ENCODE peak calls at places on chromosomes 12 and 14, in six cellular contexts. One of them, this sample, is unnamed.

GRCh38 chr12:130650131-130650530 is 66.0 kb downstream of the RIMBP2 start:
- DNase-seq in endothelial cell: no peak
- DNase-seq in astrocyte of the spinal cord: no peak
- DNase-seq in mammary epithelial cell: no peak
- DNase-seq in RCC 7860: no peak
- DNase-seq in HT-29: no peak
- DNase-seq in this sample: no peak

GRCh38 chr12:104524026-104524425 is 67.3 kb downstream of the CHST11 start:
- DNase-seq in endothelial cell: no peak
- DNase-seq in astrocyte of the spinal cord: peak
- DNase-seq in mammary epithelial cell: no peak
- DNase-seq in RCC 7860: no peak
- DNase-seq in HT-29: no peak
- DNase-seq in this sample: no peak

GRCh38 chr12:61916856-61917255 is 343.3 kb upstream of the USP15 start:
- DNase-seq in endothelial cell: no peak
- DNase-seq in astrocyte of the spinal cord: no peak
- DNase-seq in mammary epithelial cell: no peak
- DNase-seq in RCC 7860: no peak
- DNase-seq in HT-29: no peak
- DNase-seq in this sample: no peak

GRCh38 chr14:50333010-50333409 is 20.9 kb downstream of the DMAC2L start:
- DNase-seq in endothelial cell: no peak
- DNase-seq in astrocyte of the spinal cord: peak
- DNase-seq in mammary epithelial cell: peak
- DNase-seq in RCC 7860: peak
- DNase-seq in HT-29: no peak
- DNase-seq in this sample: no peak

GRCh38 chr12:14310866-14311265 is 54.6 kb upstream of the ATF7IP start:
- DNase-seq in endothelial cell: no peak
- DNase-seq in astrocyte of the spinal cord: no peak
- DNase-seq in mammary epithelial cell: no peak
- DNase-seq in RCC 7860: no peak
- DNase-seq in HT-29: no peak
- DNase-seq in this sample: no peak

GRCh38 chr14:105085766-105086165 is 20.5 kb upstream of the GPR132 start:
- DNase-seq in endothelial cell: no peak
- DNase-seq in astrocyte of the spinal cord: no peak
- DNase-seq in mammary epithelial cell: no peak
- DNase-seq in RCC 7860: no peak
- DNase-seq in HT-29: no peak
- DNase-seq in this sample: no peak

GRCh38 chr12:107328442-107329133 is 235.2 kb upstream of the CRY1 start:
- DNase-seq in endothelial cell: no peak
- DNase-seq in astrocyte of the spinal cord: peak
- DNase-seq in mammary epithelial cell: no peak
- DNase-seq in RCC 7860: peak
- DNase-seq in HT-29: no peak
- DNase-seq in this sample: no peak

GRCh38 chr14:93073366-93073722 is 42.4 kb downstream of the ITPK1 start:
- DNase-seq in endothelial cell: no peak
- DNase-seq in astrocyte of the spinal cord: no peak
- DNase-seq in mammary epithelial cell: no peak
- DNase-seq in RCC 7860: no peak
- DNase-seq in HT-29: no peak
- DNase-seq in this sample: no peak

GRCh38 chr14:22375321-22375930 is 213.6 kb downstream of the DAD1 start:
- DNase-seq in endothelial cell: peak
- DNase-seq in astrocyte of the spinal cord: peak
- DNase-seq in mammary epithelial cell: peak
- DNase-seq in RCC 7860: no peak
- DNase-seq in HT-29: peak
- DNase-seq in this sample: no peak

GRCh38 chr12:104591272-104591940 is 134.7 kb downstream of the CHST11 start:
- DNase-seq in endothelial cell: no peak
- DNase-seq in astrocyte of the spinal cord: no peak
- DNase-seq in mammary epithelial cell: peak
- DNase-seq in RCC 7860: peak
- DNase-seq in HT-29: peak
- DNase-seq in this sample: no peak

GRCh38 chr14:104371031-104371430 is 208.5 kb upstream of the C14orf180 start:
- DNase-seq in endothelial cell: no peak
- DNase-seq in astrocyte of the spinal cord: no peak
- DNase-seq in mammary epithelial cell: no peak
- DNase-seq in RCC 7860: no peak
- DNase-seq in HT-29: no peak
- DNase-seq in this sample: no peak

GRCh38 chr14:99313234-99313633 is 41.2 kb upstream of the BCL11B start:
- DNase-seq in endothelial cell: no peak
- DNase-seq in astrocyte of the spinal cord: no peak
- DNase-seq in mammary epithelial cell: no peak
- DNase-seq in RCC 7860: no peak
- DNase-seq in HT-29: no peak
- DNase-seq in this sample: no peak

GRCh38 chr12:113835913-113836312 is 130.2 kb downstream of the RBM19 start:
- DNase-seq in endothelial cell: no peak
- DNase-seq in astrocyte of the spinal cord: no peak
- DNase-seq in mammary epithelial cell: no peak
- DNase-seq in RCC 7860: no peak
- DNase-seq in HT-29: no peak
- DNase-seq in this sample: no peak

GRCh38 chr14:100012478-100012925 is 52.7 kb upstream of the EVL start:
- DNase-seq in endothelial cell: no peak
- DNase-seq in astrocyte of the spinal cord: peak
- DNase-seq in mammary epithelial cell: peak
- DNase-seq in RCC 7860: no peak
- DNase-seq in HT-29: no peak
- DNase-seq in this sample: no peak

GRCh38 chr12:62700091-62700490 is 233.5 kb downstream of the MON2 start:
- DNase-seq in endothelial cell: no peak
- DNase-seq in astrocyte of the spinal cord: no peak
- DNase-seq in mammary epithelial cell: no peak
- DNase-seq in RCC 7860: no peak
- DNase-seq in HT-29: no peak
- DNase-seq in this sample: no peak

GRCh38 chr12:43550831-43551270 is 1.2 kb downstream of the ADAMTS20 start:
- DNase-seq in endothelial cell: peak
- DNase-seq in astrocyte of the spinal cord: no peak
- DNase-seq in mammary epithelial cell: no peak
- DNase-seq in RCC 7860: no peak
- DNase-seq in HT-29: no peak
- DNase-seq in this sample: peak

GRCh38 chr14:63180017-63180416 is 24.2 kb upstream of the RHOJ start:
- DNase-seq in endothelial cell: no peak
- DNase-seq in astrocyte of the spinal cord: no peak
- DNase-seq in mammary epithelial cell: no peak
- DNase-seq in RCC 7860: no peak
- DNase-seq in HT-29: no peak
- DNase-seq in this sample: no peak

GRCh38 chr12:65343801-65344200 is 65.3 kb downstream of the MSRB3 start:
- DNase-seq in endothelial cell: no peak
- DNase-seq in astrocyte of the spinal cord: no peak
- DNase-seq in mammary epithelial cell: no peak
- DNase-seq in RCC 7860: no peak
- DNase-seq in HT-29: no peak
- DNase-seq in this sample: no peak

GRCh38 chr12:119988440-119988787 is 622 bp upstream of the BICDL1 start:
- DNase-seq in endothelial cell: no peak
- DNase-seq in astrocyte of the spinal cord: peak
- DNase-seq in mammary epithelial cell: no peak
- DNase-seq in RCC 7860: peak
- DNase-seq in HT-29: no peak
- DNase-seq in this sample: no peak

GRCh38 chr14:65946494-65946893 is 534.0 kb downstream of the FUT8 start:
- DNase-seq in endothelial cell: no peak
- DNase-seq in astrocyte of the spinal cord: no peak
- DNase-seq in mammary epithelial cell: no peak
- DNase-seq in RCC 7860: no peak
- DNase-seq in HT-29: no peak
- DNase-seq in this sample: no peak

GRCh38 chr12:124636138-124636968 is 68.9 kb upstream of the NCOR2 start:
- DNase-seq in endothelial cell: no peak
- DNase-seq in astrocyte of the spinal cord: peak
- DNase-seq in mammary epithelial cell: peak
- DNase-seq in RCC 7860: peak
- DNase-seq in HT-29: peak
- DNase-seq in this sample: no peak

GRCh38 chr12:92602930-92603623 is 99.7 kb upstream of the PLEKHG7 start:
- DNase-seq in endothelial cell: no peak
- DNase-seq in astrocyte of the spinal cord: no peak
- DNase-seq in mammary epithelial cell: no peak
- DNase-seq in RCC 7860: no peak
- DNase-seq in HT-29: peak
- DNase-seq in this sample: no peak

GRCh38 chr14:30077946-30078345 is 150.3 kb upstream of the PRKD1 start:
- DNase-seq in endothelial cell: no peak
- DNase-seq in astrocyte of the spinal cord: no peak
- DNase-seq in mammary epithelial cell: no peak
- DNase-seq in RCC 7860: no peak
- DNase-seq in HT-29: no peak
- DNase-seq in this sample: no peak

GRCh38 chr12:120261951-120262851 is 3.3 kb downstream of the PXN start:
- DNase-seq in endothelial cell: no peak
- DNase-seq in astrocyte of the spinal cord: no peak
- DNase-seq in mammary epithelial cell: peak
- DNase-seq in RCC 7860: peak
- DNase-seq in HT-29: no peak
- DNase-seq in this sample: no peak

This sample was measured in glutamatergic neuron.